ENCODE peak calls at places on chromosomes 4 and X, in ten cellular contexts. One of them, this sample, is unnamed.

GRCh38 chrX:44915361-44915868 is 42.4 kb downstream of the KDM6A start:
- DNase-seq in globus pallidus: no peak
- DNase-seq in kidney glomerular epithelial cell: no peak
- DNase-seq in kidney tubule cell: no peak
- DNase-seq in GM04504: no peak
- DNase-seq in stimulated activated CD8-positive, alpha-beta memory T cell treated with anti-CD3 and anti-CD28 coated beads, Interleukin-15, amount 100 ng/mL, for 4 hours: no peak
- DNase-seq in HEK293T: no peak
- DNase-seq in GDM1: no peak
- DNase-seq in spleen: no peak
- DNase-seq in NCI-H1417: no peak
- DNase-seq in this sample: no peak

GRCh38 chr4:119240128-119240527 is 27.6 kb downstream of the USP53 start:
- DNase-seq in globus pallidus: no peak
- DNase-seq in kidney glomerular epithelial cell: no peak
- DNase-seq in kidney tubule cell: no peak
- DNase-seq in GM04504: no peak
- DNase-seq in stimulated activated CD8-positive, alpha-beta memory T cell treated with anti-CD3 and anti-CD28 coated beads, Interleukin-15, amount 100 ng/mL, for 4 hours: no peak
- DNase-seq in HEK293T: no peak
- DNase-seq in GDM1: no peak
- DNase-seq in spleen: no peak
- DNase-seq in NCI-H1417: no peak
- DNase-seq in this sample: no peak

GRCh38 chrX:11438380-11438723 is 145.1 kb downstream of the AMELX start:
- DNase-seq in globus pallidus: no peak
- DNase-seq in kidney glomerular epithelial cell: no peak
- DNase-seq in kidney tubule cell: no peak
- DNase-seq in GM04504: no peak
- DNase-seq in stimulated activated CD8-positive, alpha-beta memory T cell treated with anti-CD3 and anti-CD28 coated beads, Interleukin-15, amount 100 ng/mL, for 4 hours: no peak
- DNase-seq in HEK293T: no peak
- DNase-seq in GDM1: no peak
- DNase-seq in spleen: no peak
- DNase-seq in NCI-H1417: no peak
- DNase-seq in this sample: no peak

GRCh38 chr4:153212755-153213154 is 8.5 kb downstream of the TRIM2 start:
- DNase-seq in globus pallidus: no peak
- DNase-seq in kidney glomerular epithelial cell: no peak
- DNase-seq in kidney tubule cell: no peak
- DNase-seq in GM04504: no peak
- DNase-seq in stimulated activated CD8-positive, alpha-beta memory T cell treated with anti-CD3 and anti-CD28 coated beads, Interleukin-15, amount 100 ng/mL, for 4 hours: no peak
- DNase-seq in HEK293T: no peak
- DNase-seq in GDM1: no peak
- DNase-seq in spleen: no peak
- DNase-seq in NCI-H1417: no peak
- DNase-seq in this sample: no peak

GRCh38 chr4:82851902-82852750 is 38.8 kb downstream of the SEC31A start:
- DNase-seq in globus pallidus: no peak
- DNase-seq in kidney glomerular epithelial cell: no peak
- DNase-seq in kidney tubule cell: peak
- DNase-seq in GM04504: peak
- DNase-seq in stimulated activated CD8-positive, alpha-beta memory T cell treated with anti-CD3 and anti-CD28 coated beads, Interleukin-15, amount 100 ng/mL, for 4 hours: no peak
- DNase-seq in HEK293T: peak
- DNase-seq in GDM1: peak
- DNase-seq in spleen: no peak
- DNase-seq in NCI-H1417: peak
- DNase-seq in this sample: no peak

GRCh38 chrX:10393241-10393640 is 227.1 kb downstream of the MID1 start:
- DNase-seq in globus pallidus: no peak
- DNase-seq in kidney glomerular epithelial cell: no peak
- DNase-seq in kidney tubule cell: no peak
- DNase-seq in GM04504: no peak
- DNase-seq in stimulated activated CD8-positive, alpha-beta memory T cell treated with anti-CD3 and anti-CD28 coated beads, Interleukin-15, amount 100 ng/mL, for 4 hours: no peak
- DNase-seq in HEK293T: no peak
- DNase-seq in GDM1: no peak
- DNase-seq in spleen: no peak
- DNase-seq in NCI-H1417: no peak
- DNase-seq in this sample: no peak

GRCh38 chr4:108336076-108336475 is 167.3 kb upstream of the LEF1 start:
- DNase-seq in globus pallidus: no peak
- DNase-seq in kidney glomerular epithelial cell: peak
- DNase-seq in kidney tubule cell: peak
- DNase-seq in GM04504: no peak
- DNase-seq in stimulated activated CD8-positive, alpha-beta memory T cell treated with anti-CD3 and anti-CD28 coated beads, Interleukin-15, amount 100 ng/mL, for 4 hours: no peak
- DNase-seq in HEK293T: no peak
- DNase-seq in GDM1: no peak
- DNase-seq in spleen: no peak
- DNase-seq in NCI-H1417: no peak
- DNase-seq in this sample: no peak

GRCh38 chr4:187666634-187667033 is 328.9 kb upstream of the ZFP42 start:
- DNase-seq in globus pallidus: peak
- DNase-seq in kidney glomerular epithelial cell: no peak
- DNase-seq in kidney tubule cell: no peak
- DNase-seq in GM04504: no peak
- DNase-seq in stimulated activated CD8-positive, alpha-beta memory T cell treated with anti-CD3 and anti-CD28 coated beads, Interleukin-15, amount 100 ng/mL, for 4 hours: no peak
- DNase-seq in HEK293T: no peak
- DNase-seq in GDM1: no peak
- DNase-seq in spleen: no peak
- DNase-seq in NCI-H1417: no peak
- DNase-seq in this sample: no peak

GRCh38 chr4:40458109-40458508 is 123.0 kb downstream of the CHRNA9 start:
- DNase-seq in globus pallidus: no peak
- DNase-seq in kidney glomerular epithelial cell: no peak
- DNase-seq in kidney tubule cell: peak
- DNase-seq in GM04504: no peak
- DNase-seq in stimulated activated CD8-positive, alpha-beta memory T cell treated with anti-CD3 and anti-CD28 coated beads, Interleukin-15, amount 100 ng/mL, for 4 hours: no peak
- DNase-seq in HEK293T: no peak
- DNase-seq in GDM1: no peak
- DNase-seq in spleen: no peak
- DNase-seq in NCI-H1417: peak
- DNase-seq in this sample: no peak

GRCh38 chr4:152398060-152398459 is 137.8 kb downstream of the FBXW7 start:
- DNase-seq in globus pallidus: no peak
- DNase-seq in kidney glomerular epithelial cell: no peak
- DNase-seq in kidney tubule cell: no peak
- DNase-seq in GM04504: no peak
- DNase-seq in stimulated activated CD8-positive, alpha-beta memory T cell treated with anti-CD3 and anti-CD28 coated beads, Interleukin-15, amount 100 ng/mL, for 4 hours: no peak
- DNase-seq in HEK293T: peak
- DNase-seq in GDM1: no peak
- DNase-seq in spleen: no peak
- DNase-seq in NCI-H1417: peak
- DNase-seq in this sample: no peak

GRCh38 chr4:124484940-124485339 is 227.6 kb downstream of the ANKRD50 start:
- DNase-seq in globus pallidus: no peak
- DNase-seq in kidney glomerular epithelial cell: no peak
- DNase-seq in kidney tubule cell: no peak
- DNase-seq in GM04504: no peak
- DNase-seq in stimulated activated CD8-positive, alpha-beta memory T cell treated with anti-CD3 and anti-CD28 coated beads, Interleukin-15, amount 100 ng/mL, for 4 hours: no peak
- DNase-seq in HEK293T: no peak
- DNase-seq in GDM1: no peak
- DNase-seq in spleen: no peak
- DNase-seq in NCI-H1417: peak
- DNase-seq in this sample: no peak

GRCh38 chr4:27350161-27350560 is 489.5 kb downstream of the STIM2 start:
- DNase-seq in globus pallidus: no peak
- DNase-seq in kidney glomerular epithelial cell: no peak
- DNase-seq in kidney tubule cell: peak
- DNase-seq in GM04504: no peak
- DNase-seq in stimulated activated CD8-positive, alpha-beta memory T cell treated with anti-CD3 and anti-CD28 coated beads, Interleukin-15, amount 100 ng/mL, for 4 hours: no peak
- DNase-seq in HEK293T: no peak
- DNase-seq in GDM1: no peak
- DNase-seq in spleen: no peak
- DNase-seq in NCI-H1417: no peak
- DNase-seq in this sample: no peak

GRCh38 chr4:5722328-5722727 is 11.3 kb downstream of the EVC start:
- DNase-seq in globus pallidus: no peak
- DNase-seq in kidney glomerular epithelial cell: peak
- DNase-seq in kidney tubule cell: peak
- DNase-seq in GM04504: no peak
- DNase-seq in stimulated activated CD8-positive, alpha-beta memory T cell treated with anti-CD3 and anti-CD28 coated beads, Interleukin-15, amount 100 ng/mL, for 4 hours: no peak
- DNase-seq in HEK293T: no peak
- DNase-seq in GDM1: no peak
- DNase-seq in spleen: no peak
- DNase-seq in NCI-H1417: no peak
- DNase-seq in this sample: no peak

GRCh38 chr4:59091376-59092142 is 1981.4 kb upstream of the IGFBP7 start:
- DNase-seq in globus pallidus: no peak
- DNase-seq in kidney glomerular epithelial cell: no peak
- DNase-seq in kidney tubule cell: no peak
- DNase-seq in GM04504: no peak
- DNase-seq in stimulated activated CD8-positive, alpha-beta memory T cell treated with anti-CD3 and anti-CD28 coated beads, Interleukin-15, amount 100 ng/mL, for 4 hours: no peak
- DNase-seq in HEK293T: no peak
- DNase-seq in GDM1: no peak
- DNase-seq in spleen: peak
- DNase-seq in NCI-H1417: no peak
- DNase-seq in this sample: no peak

GRCh38 chrX:76428243-76429130 is 977 bp downstream of the MAGEE1 start:
- DNase-seq in globus pallidus: no peak
- DNase-seq in kidney glomerular epithelial cell: no peak
- DNase-seq in kidney tubule cell: peak
- DNase-seq in GM04504: no peak
- DNase-seq in stimulated activated CD8-positive, alpha-beta memory T cell treated with anti-CD3 and anti-CD28 coated beads, Interleukin-15, amount 100 ng/mL, for 4 hours: peak
- DNase-seq in HEK293T: no peak
- DNase-seq in GDM1: no peak
- DNase-seq in spleen: peak
- DNase-seq in NCI-H1417: peak
- DNase-seq in this sample: peak

GRCh38 chr4:70623301-70623700 is 5.2 kb upstream of the ENAM start:
- DNase-seq in globus pallidus: no peak
- DNase-seq in kidney glomerular epithelial cell: no peak
- DNase-seq in kidney tubule cell: no peak
- DNase-seq in GM04504: no peak
- DNase-seq in stimulated activated CD8-positive, alpha-beta memory T cell treated with anti-CD3 and anti-CD28 coated beads, Interleukin-15, amount 100 ng/mL, for 4 hours: no peak
- DNase-seq in HEK293T: no peak
- DNase-seq in GDM1: no peak
- DNase-seq in spleen: no peak
- DNase-seq in NCI-H1417: no peak
- DNase-seq in this sample: peak

GRCh38 chrX:129637217-129638109 is 17.3 kb downstream of the APLN start:
- DNase-seq in globus pallidus: peak
- DNase-seq in kidney glomerular epithelial cell: no peak
- DNase-seq in kidney tubule cell: peak
- DNase-seq in GM04504: peak
- DNase-seq in stimulated activated CD8-positive, alpha-beta memory T cell treated with anti-CD3 and anti-CD28 coated beads, Interleukin-15, amount 100 ng/mL, for 4 hours: peak
- DNase-seq in HEK293T: peak
- DNase-seq in GDM1: peak
- DNase-seq in spleen: peak
- DNase-seq in NCI-H1417: peak
- DNase-seq in this sample: peak

GRCh38 chr4:176034498-176034897 is 31.1 kb upstream of the WDR17 start:
- DNase-seq in globus pallidus: peak
- DNase-seq in kidney glomerular epithelial cell: peak
- DNase-seq in kidney tubule cell: peak
- DNase-seq in GM04504: peak
- DNase-seq in stimulated activated CD8-positive, alpha-beta memory T cell treated with anti-CD3 and anti-CD28 coated beads, Interleukin-15, amount 100 ng/mL, for 4 hours: no peak
- DNase-seq in HEK293T: no peak
- DNase-seq in GDM1: no peak
- DNase-seq in spleen: no peak
- DNase-seq in NCI-H1417: peak
- DNase-seq in this sample: peak

GRCh38 chr4:69951602-69952001 is 13.9 kb downstream of the CSN2 start:
- DNase-seq in globus pallidus: no peak
- DNase-seq in kidney glomerular epithelial cell: no peak
- DNase-seq in kidney tubule cell: peak
- DNase-seq in GM04504: no peak
- DNase-seq in stimulated activated CD8-positive, alpha-beta memory T cell treated with anti-CD3 and anti-CD28 coated beads, Interleukin-15, amount 100 ng/mL, for 4 hours: no peak
- DNase-seq in HEK293T: no peak
- DNase-seq in GDM1: no peak
- DNase-seq in spleen: no peak
- DNase-seq in NCI-H1417: no peak
- DNase-seq in this sample: no peak

GRCh38 chr4:101140228-101140627 is 207.1 kb downstream of the PPP3CA start:
- DNase-seq in globus pallidus: no peak
- DNase-seq in kidney glomerular epithelial cell: no peak
- DNase-seq in kidney tubule cell: peak
- DNase-seq in GM04504: no peak
- DNase-seq in stimulated activated CD8-positive, alpha-beta memory T cell treated with anti-CD3 and anti-CD28 coated beads, Interleukin-15, amount 100 ng/mL, for 4 hours: no peak
- DNase-seq in HEK293T: no peak
- DNase-seq in GDM1: no peak
- DNase-seq in spleen: no peak
- DNase-seq in NCI-H1417: peak
- DNase-seq in this sample: no peak

GRCh38 chrX:47597222-47597621 is 15.0 kb downstream of the TIMP1 start:
- DNase-seq in globus pallidus: no peak
- DNase-seq in kidney glomerular epithelial cell: no peak
- DNase-seq in kidney tubule cell: no peak
- DNase-seq in GM04504: no peak
- DNase-seq in stimulated activated CD8-positive, alpha-beta memory T cell treated with anti-CD3 and anti-CD28 coated beads, Interleukin-15, amount 100 ng/mL, for 4 hours: no peak
- DNase-seq in HEK293T: no peak
- DNase-seq in GDM1: no peak
- DNase-seq in spleen: no peak
- DNase-seq in NCI-H1417: no peak
- DNase-seq in this sample: no peak

GRCh38 chr4:53646792-53647191 is 55.5 kb upstream of the LNX1 start:
- DNase-seq in globus pallidus: no peak
- DNase-seq in kidney glomerular epithelial cell: no peak
- DNase-seq in kidney tubule cell: no peak
- DNase-seq in GM04504: no peak
- DNase-seq in stimulated activated CD8-positive, alpha-beta memory T cell treated with anti-CD3 and anti-CD28 coated beads, Interleukin-15, amount 100 ng/mL, for 4 hours: no peak
- DNase-seq in HEK293T: no peak
- DNase-seq in GDM1: no peak
- DNase-seq in spleen: no peak
- DNase-seq in NCI-H1417: peak
- DNase-seq in this sample: no peak

GRCh38 chrX:11137543-11138139 is 26.5 kb downstream of the HCCS start:
- DNase-seq in globus pallidus: no peak
- DNase-seq in kidney glomerular epithelial cell: no peak
- DNase-seq in kidney tubule cell: peak
- DNase-seq in GM04504: peak
- DNase-seq in stimulated activated CD8-positive, alpha-beta memory T cell treated with anti-CD3 and anti-CD28 coated beads, Interleukin-15, amount 100 ng/mL, for 4 hours: no peak
- DNase-seq in HEK293T: no peak
- DNase-seq in GDM1: no peak
- DNase-seq in spleen: no peak
- DNase-seq in NCI-H1417: peak
- DNase-seq in this sample: no peak

GRCh38 chr4:8387615-8388266 is 52.8 kb downstream of the ACOX3 start:
- DNase-seq in globus pallidus: no peak
- DNase-seq in kidney glomerular epithelial cell: no peak
- DNase-seq in kidney tubule cell: no peak
- DNase-seq in GM04504: no peak
- DNase-seq in stimulated activated CD8-positive, alpha-beta memory T cell treated with anti-CD3 and anti-CD28 coated beads, Interleukin-15, amount 100 ng/mL, for 4 hours: no peak
- DNase-seq in HEK293T: no peak
- DNase-seq in GDM1: no peak
- DNase-seq in spleen: no peak
- DNase-seq in NCI-H1417: no peak
- DNase-seq in this sample: no peak

GRCh38 chr4:6362243-6362885 is 92.7 kb downstream of the WFS1 start:
- DNase-seq in globus pallidus: no peak
- DNase-seq in kidney glomerular epithelial cell: no peak
- DNase-seq in kidney tubule cell: no peak
- DNase-seq in GM04504: no peak
- DNase-seq in stimulated activated CD8-positive, alpha-beta memory T cell treated with anti-CD3 and anti-CD28 coated beads, Interleukin-15, amount 100 ng/mL, for 4 hours: no peak
- DNase-seq in HEK293T: no peak
- DNase-seq in GDM1: no peak
- DNase-seq in spleen: no peak
- DNase-seq in NCI-H1417: no peak
- DNase-seq in this sample: no peak

GRCh38 chrX:154097597-154098541 is at the start of gene MECP2:
- DNase-seq in globus pallidus: peak
- DNase-seq in kidney glomerular epithelial cell: peak
- DNase-seq in kidney tubule cell: peak
- DNase-seq in GM04504: peak
- DNase-seq in stimulated activated CD8-positive, alpha-beta memory T cell treated with anti-CD3 and anti-CD28 coated beads, Interleukin-15, amount 100 ng/mL, for 4 hours: peak
- DNase-seq in HEK293T: peak
- DNase-seq in GDM1: peak
- DNase-seq in spleen: peak
- DNase-seq in NCI-H1417: peak
- DNase-seq in this sample: peak

GRCh38 chr4:834368-835147 is 8.6 kb upstream of the CPLX1 start:
- DNase-seq in globus pallidus: no peak
- DNase-seq in kidney glomerular epithelial cell: no peak
- DNase-seq in kidney tubule cell: no peak
- DNase-seq in GM04504: no peak
- DNase-seq in stimulated activated CD8-positive, alpha-beta memory T cell treated with anti-CD3 and anti-CD28 coated beads, Interleukin-15, amount 100 ng/mL, for 4 hours: no peak
- DNase-seq in HEK293T: no peak
- DNase-seq in GDM1: no peak
- DNase-seq in spleen: peak
- DNase-seq in NCI-H1417: no peak
- DNase-seq in this sample: no peak

GRCh38 chr4:71814433-71814832 is 30.6 kb upstream of the GC start:
- DNase-seq in globus pallidus: no peak
- DNase-seq in kidney glomerular epithelial cell: no peak
- DNase-seq in kidney tubule cell: no peak
- DNase-seq in GM04504: no peak
- DNase-seq in stimulated activated CD8-positive, alpha-beta memory T cell treated with anti-CD3 and anti-CD28 coated beads, Interleukin-15, amount 100 ng/mL, for 4 hours: no peak
- DNase-seq in HEK293T: no peak
- DNase-seq in GDM1: no peak
- DNase-seq in spleen: no peak
- DNase-seq in NCI-H1417: no peak
- DNase-seq in this sample: no peak